ENCODE peak calls at places on chromosomes 3 and 15, in four cellular contexts. X is PC-3, E is right lobe of liver, S is kidney. G is an unnamed sample.

GRCh38 chr3:28286595-28286994 is 45.2 kb downstream of the CMC1 start:
- DNase-seq in E (no peak), S (no peak), X (peak; percentile 68), G (no peak)

GRCh38 chr3:133568294-133569014 is 5.0 kb upstream of the CDV3 start:
- DNase-seq in S (no peak), X (peak; percentile 93), E (no peak), G (no peak)

GRCh38 chr15:68404056-68404798 is 27.7 kb downstream of the ITGA11 start:
- DNase-seq in E (no peak), S (peak; percentile 41), X (no peak), G (peak; percentile 53)

GRCh38 chr3:101890716-101891115 is 41.4 kb downstream of the NFKBIZ start:
- DNase-seq in X (peak; percentile 52), E (no peak), S (no peak), G (no peak)

GRCh38 chr3:52431459-52432223 is 13.3 kb downstream of the SEMA3G start:
- DNase-seq in E (no peak), S (peak; percentile 69), X (no peak), G (no peak)

GRCh38 chr3:193853511-193854219 is 260.7 kb downstream of the OPA1 start:
- DNase-seq in E (no peak), S (no peak), X (peak; percentile 40), G (no peak)

GRCh38 chr15:71052356-71052755 is 62.9 kb upstream of the THSD4 start:
- DNase-seq in S (no peak), X (peak; percentile 82), E (no peak), G (peak; percentile 88)

GRCh38 chr15:42670441-42670840 is 66.5 kb downstream of the CDAN1 start:
- DNase-seq in E (no peak), X (no peak), S (no peak), G (no peak)

GRCh38 chr3:160369784-160370183 is 29.2 kb downstream of the IFT80 start:
- DNase-seq in S (no peak), E (no peak), X (no peak), G (no peak)

GRCh38 chr15:29440541-29440940 is 170.9 kb upstream of the NSMCE3 start:
- DNase-seq in S (no peak), E (no peak), X (no peak), G (no peak)

GRCh38 chr3:82355228-82355627 is 593.8 kb upstream of the GBE1 start:
- DNase-seq in S (no peak), X (no peak), E (no peak), G (no peak)

GRCh38 chr3:126962756-126963155 is 20.2 kb upstream of the PLXNA1 start:
- DNase-seq in E (peak; percentile 30), X (no peak), S (peak; percentile 52), G (peak; percentile 47)

GRCh38 chr15:74835312-74835823 is 7.6 kb downstream of the ULK3 start:
- DNase-seq in S (no peak), X (peak; percentile 88), E (peak; percentile 72), G (no peak)

GRCh38 chr15:52651868-52652267 is 27.3 kb downstream of the ATOSA start:
- DNase-seq in X (peak; percentile 71), S (peak; percentile 73), E (peak; percentile 62), G (peak; percentile 85)
- H3K4me1 ChIP-seq in X (peaks cover 54% of the 10 kb centered on the region), S (peaks cover 11% of the 10 kb centered on the region), E (no peaks in the 10 kb centered on the region), G (peaks cover 62% of the 10 kb centered on the region)

GRCh38 chr15:73227433-73228056 is 141.2 kb downstream of the HCN4 start:
- DNase-seq in X (no peak), S (no peak), E (no peak), G (no peak)
- H3K27ac ChIP-seq in X (no peak overlapping the region), S (no peak overlapping the region), E (no peak overlapping the region), G (no peak overlapping the region)

GRCh38 chr15:49121901-49122300 is 33.5 kb downstream of the COPS2 start:
- DNase-seq in E (no peak), X (no peak), S (no peak), G (no peak)

GRCh38 chr15:49122541-49123062 is 32.8 kb downstream of the COPS2 start:
- DNase-seq in S (no peak), X (no peak), E (no peak), G (no peak)

GRCh38 chr15:49124371-49124770 is 31.0 kb downstream of the COPS2 start:
- DNase-seq in X (no peak), E (no peak), S (no peak), G (no peak)
- TF ChIP-seq CTCF in X (no peak), E (no peak), S (no peak), G (no peak)

GRCh38 chr3:152304160-152304559 is 35.4 kb downstream of the MBNL1 start:
- DNase-seq in X (no peak), E (no peak), S (no peak), G (no peak)

GRCh38 chr3:152300029-152300764 is 31.5 kb downstream of the MBNL1 start:
- DNase-seq in E (no peak), S (no peak), X (no peak), G (no peak)

GRCh38 chr3:152302521-152303021 is 33.8 kb downstream of the MBNL1 start:
- DNase-seq in E (peak; percentile 77), S (no peak), X (peak; percentile 45), G (no peak)

GRCh38 chr3:152299243-152299976 is 30.7 kb downstream of the MBNL1 start:
- DNase-seq in X (no peak), S (no peak), E (no peak), G (no peak)

DNA sequence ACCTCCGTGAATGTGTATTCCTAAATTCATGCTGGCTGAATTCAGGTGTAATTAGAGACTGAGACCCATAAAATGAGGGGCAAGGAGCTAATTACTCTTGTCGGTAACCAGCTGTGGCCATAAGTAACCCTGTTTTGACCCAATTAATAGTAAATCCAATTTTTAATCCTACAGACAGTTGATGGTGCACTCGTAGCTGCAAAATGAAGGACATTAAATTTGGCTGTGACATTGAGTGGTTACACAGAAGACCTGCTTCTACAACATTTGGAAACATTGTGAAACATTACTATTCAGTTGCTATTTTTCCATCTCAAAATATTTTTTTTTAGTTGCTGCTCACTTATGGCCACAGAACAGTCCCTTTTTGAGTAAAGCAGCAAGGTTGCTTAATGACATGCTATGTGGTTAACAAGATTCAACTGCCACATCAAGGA is 33.0 kb downstream of the MBNL1 start:
- DNase-seq in X (no peak), S (no peak), E (no peak), G (no peak)
- H3K4me1 ChIP-seq in X (peaks cover 68% of the 10 kb centered on the region), S (peaks cover 12% of the 10 kb centered on the region), E (peaks cover 2% of the 10 kb centered on the region), G (peaks cover 23% of the 10 kb centered on the region)

DNA sequence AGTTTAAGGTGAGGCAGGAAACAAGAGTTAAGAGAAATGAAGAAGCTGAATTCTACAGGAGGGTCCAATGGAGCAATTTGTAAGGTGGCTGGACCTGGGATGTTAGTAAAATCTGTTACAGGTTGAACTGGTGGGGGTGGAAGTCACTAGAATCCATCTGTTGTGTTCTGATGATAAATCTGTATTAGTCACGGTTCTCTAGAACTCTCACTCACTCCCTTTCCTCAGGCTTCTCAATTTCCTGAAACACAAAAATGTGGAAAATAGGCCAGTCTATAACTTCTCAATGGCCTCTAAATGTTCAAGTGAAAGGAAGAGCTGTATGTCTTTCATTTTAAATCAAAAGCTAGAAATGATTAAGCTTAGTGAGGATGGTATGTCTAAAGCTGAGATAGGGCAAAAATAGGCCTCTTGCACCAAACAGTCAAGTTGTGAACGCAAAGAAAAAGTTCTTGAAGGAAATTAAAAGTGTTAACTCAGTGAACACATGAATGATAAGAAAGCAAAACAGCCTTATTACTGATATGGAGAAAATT is 180.2 kb upstream of the CBLB start:
- DNase-seq in E (no peak), X (peak; percentile 15), S (no peak), G (no peak)
- H3K27ac ChIP-seq in E (no peak overlapping the region), X (no peak overlapping the region), S (no peak overlapping the region), G (no peak overlapping the region)

GRCh38 chr3:79516795-79517194 is 251.0 kb downstream of the ROBO1 start:
- DNase-seq in S (no peak), X (peak; percentile 23), E (no peak), G (no peak)

GRCh38 chr3:79515072-79515471 is 252.7 kb downstream of the ROBO1 start:
- DNase-seq in X (no peak), E (no peak), S (no peak), G (no peak)

GRCh38 chr3:79521221-79521848 is 246.5 kb downstream of the ROBO1 start:
- DNase-seq in E (no peak), S (no peak), X (peak; percentile 84), G (no peak)

DNA sequence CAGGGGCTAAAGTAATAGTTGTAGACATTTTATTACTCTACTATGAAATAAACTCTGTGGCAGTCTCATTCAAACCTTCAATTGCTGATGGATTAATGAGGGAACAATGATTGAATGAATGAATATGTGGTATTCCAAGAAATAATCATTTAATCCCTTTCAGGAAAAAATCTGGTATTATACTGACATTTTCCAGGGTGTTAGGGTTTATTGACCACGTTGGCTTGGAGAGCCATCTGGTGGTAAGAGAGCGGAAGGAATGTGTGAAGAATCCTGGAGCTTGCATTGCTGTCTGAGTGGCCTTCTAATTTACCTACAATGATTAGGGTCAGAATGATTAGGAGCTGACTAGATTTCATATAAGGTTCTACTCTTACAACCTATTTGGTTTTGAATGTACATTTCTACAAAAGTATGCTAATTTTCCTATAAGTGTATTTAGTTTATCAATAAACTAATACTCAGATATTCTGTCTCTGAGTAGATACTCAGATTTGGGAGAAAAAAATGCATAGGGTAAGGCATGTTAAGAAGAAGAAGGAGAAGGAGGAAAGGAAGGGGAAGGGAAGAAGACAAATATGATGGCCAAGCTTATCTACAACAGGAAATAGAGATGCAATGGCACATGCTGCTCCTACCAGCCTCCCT is 249.9 kb downstream of the ROBO1 start:
- DNase-seq in E (no peak), S (no peak), X (peak; percentile 66), G (no peak)
- TF ChIP-seq CTCF in E (peak; percentile 50), S (peak; percentile 30), X (peak; percentile 83), G (peak; percentile 76)

DNA sequence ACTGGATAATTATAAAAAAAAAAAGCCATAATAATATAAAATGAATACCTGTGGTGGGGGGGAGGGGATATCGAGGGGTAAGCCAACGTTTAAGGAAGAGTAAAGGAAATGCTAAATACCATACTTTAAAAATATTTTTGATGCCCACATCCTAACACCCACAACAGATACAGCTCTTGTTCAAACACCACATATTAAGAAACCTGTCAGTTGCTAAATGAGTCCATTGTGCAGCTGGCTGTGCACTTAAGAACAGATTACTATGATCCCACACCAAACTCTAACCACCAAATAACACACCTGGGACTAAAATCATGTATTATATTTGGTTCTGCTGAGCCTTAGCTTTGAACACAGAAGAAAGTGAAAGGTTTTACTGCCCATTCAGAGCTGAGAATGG is 515.6 kb downstream of the FOXP1 start:
- DNase-seq in E (no peak), S (no peak), X (no peak), G (no peak)
- H3K4me1 ChIP-seq in E (no peaks in the 10 kb centered on the region), S (peaks cover 3% of the 10 kb centered on the region), X (peaks cover 30% of the 10 kb centered on the region), G (peaks cover 49% of the 10 kb centered on the region)

DNA sequence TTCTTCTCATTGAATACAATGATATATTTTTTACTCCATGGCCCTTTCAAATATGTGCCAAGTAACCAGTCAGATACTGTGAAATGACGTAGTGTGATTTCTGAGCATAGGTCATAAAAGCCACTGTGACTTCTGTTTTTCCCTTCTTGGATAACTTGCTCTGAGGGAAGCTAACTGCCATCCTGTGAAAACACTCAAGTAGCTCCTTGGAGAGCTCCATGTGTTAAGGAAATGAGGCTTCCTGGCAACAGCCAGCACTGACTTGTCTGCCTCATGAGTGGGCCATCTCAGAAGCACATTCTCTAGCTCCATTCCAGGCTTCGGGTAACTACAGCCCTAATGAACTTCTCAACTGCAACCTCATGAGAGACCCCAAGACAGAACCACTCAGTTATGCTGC is 9.5 kb upstream of the CCDC80 start:
- DNase-seq in X (no peak), S (no peak), E (no peak), G (no peak)
- H3K27ac ChIP-seq in X (no peak overlapping the region), S (no peak overlapping the region), E (no peak overlapping the region), G (peak overlapping the region; percentile 98)

G was measured in RWPE2.